ENCODE peak calls at places on chromosomes 1 and 21, in nine cellular contexts. H, O, C, N, L, Q, R, X and V are unnamed samples.

GRCh38 chr21:41778974-41779600 is 12.2 kb upstream of the RIPK4 start:
- DNase-seq in N (no peak), R (no peak), L (no peak), H (no peak), C (no peak), O (no peak), Q (no peak), X (no peak), V (no peak)

GRCh38 chr1:233586301-233586700 is 27.6 kb upstream of the KCNK1 start:
- DNase-seq in O (no peak), N (no peak), C (no peak), R (no peak), X (no peak), L (no peak), Q (no peak), H (no peak), V (peak)

GRCh38 chr1:198829948-198830347 is 191.1 kb downstream of the PTPRC start:
- DNase-seq in N (no peak), C (no peak), R (no peak), Q (peak), H (no peak), X (no peak), L (no peak), O (no peak), V (no peak)

GRCh38 chr1:12477301-12477700 is 140.7 kb downstream of the DHRS3 start:
- DNase-seq in N (no peak), H (no peak), L (no peak), Q (no peak), X (no peak), R (no peak), O (no peak), C (no peak), V (no peak)

GRCh38 chr1:157154291-157154690 is 16.1 kb upstream of the ETV3 start:
- DNase-seq in Q (no peak), R (no peak), C (no peak), H (no peak), N (no peak), L (no peak), X (no peak), O (no peak), V (no peak)

GRCh38 chr21:14602418-14602987 is 56.4 kb upstream of the SAMSN1 start:
- DNase-seq in H (no peak), X (no peak), C (no peak), Q (no peak), R (no peak), L (peak), O (no peak), N (no peak), V (no peak)

GRCh38 chr21:37460196-37460595 is 93.6 kb downstream of the DYRK1A start:
- DNase-seq in C (no peak), H (no peak), X (no peak), Q (no peak), O (no peak), N (no peak), L (no peak), R (peak), V (no peak)

GRCh38 chr1:223106856-223107255 is 36.2 kb downstream of the TLR5 start:
- DNase-seq in H (no peak), X (no peak), L (no peak), Q (no peak), C (no peak), N (no peak), R (no peak), O (no peak), V (no peak)

GRCh38 chr1:162003061-162003824 is 20.4 kb downstream of the OLFML2B start:
- DNase-seq in H (no peak), X (no peak), O (no peak), L (no peak), R (no peak), Q (peak), N (no peak), C (no peak), V (no peak)

GRCh38 chr1:119323216-119323982 is 45.2 kb upstream of the HAO2 start:
- DNase-seq in X (no peak), O (no peak), N (no peak), H (no peak), C (no peak), Q (no peak), L (peak), R (no peak), V (no peak)

GRCh38 chr1:43238104-43238503 is 31.7 kb upstream of the TMEM125 start:
- DNase-seq in X (peak), N (peak), L (peak), H (peak), R (peak), C (peak), Q (peak), O (no peak), V (peak)

GRCh38 chr1:61049850-61050540 is 32.4 kb upstream of the NFIA start:
- DNase-seq in N (peak), R (peak), Q (peak), O (peak), X (peak), C (peak), L (peak), H (peak), V (peak)

GRCh38 chr1:31327381-31327780 is 30.5 kb downstream of the ZCCHC17 start:
- DNase-seq in Q (no peak), N (no peak), C (no peak), X (no peak), L (no peak), H (no peak), R (no peak), O (no peak), V (no peak)

GRCh38 chr1:109275706-109276345 is 7.1 kb downstream of the PSRC1 start:
- DNase-seq in H (no peak), O (no peak), R (no peak), C (no peak), X (no peak), Q (no peak), N (no peak), L (no peak), V (no peak)

GRCh38 chr21:43354666-43355065 is 72.3 kb downstream of the SIK1 start:
- DNase-seq in N (no peak), H (no peak), X (no peak), Q (no peak), C (no peak), O (no peak), L (no peak), R (no peak), V (no peak)

GRCh38 chr1:58426918-58427317 is 119.6 kb downstream of the OMA1 start:
- DNase-seq in N (no peak), H (no peak), L (no peak), R (no peak), C (no peak), X (no peak), Q (no peak), O (no peak), V (no peak)

GRCh38 chr1:43232071-43232470 is 37.7 kb upstream of the TMEM125 start:
- DNase-seq in Q (peak), X (peak), C (no peak), N (no peak), O (no peak), L (no peak), H (no peak), R (no peak), V (no peak)

GRCh38 chr1:205434738-205435137 is 12.9 kb upstream of the LEMD1 start:
- DNase-seq in O (no peak), R (no peak), X (no peak), N (no peak), L (no peak), H (no peak), Q (no peak), C (no peak), V (no peak)

GRCh38 chr1:41883507-41883906 is 35.2 kb downstream of the HIVEP3 start:
- DNase-seq in H (no peak), X (no peak), L (no peak), N (no peak), O (no peak), R (no peak), Q (no peak), C (no peak), V (no peak)

GRCh38 chr21:45073301-45074047 is 906 bp upstream of the ADARB1 start:
- DNase-seq in Q (no peak), O (no peak), H (no peak), R (no peak), L (peak), X (no peak), C (peak), N (no peak), V (no peak)

GRCh38 chr1:204398197-204399125 is 13.2 kb downstream of the PPP1R15B start:
- DNase-seq in Q (peak), H (peak), O (peak), C (peak), L (peak), N (peak), X (no peak), R (peak), V (peak)

GRCh38 chr1:50308883-50309282 is 114.4 kb downstream of the DMRTA2 start:
- DNase-seq in O (peak), L (peak), C (peak), X (no peak), Q (peak), N (no peak), R (peak), H (peak), V (no peak)

GRCh38 chr1:63868220-63868897 is 94.5 kb downstream of the ROR1 start:
- DNase-seq in L (no peak), C (no peak), N (no peak), X (no peak), Q (no peak), O (no peak), H (no peak), R (no peak), V (no peak)

GRCh38 chr1:79815115-79815514 is 808.6 kb upstream of the ADGRL4 start:
- DNase-seq in N (no peak), X (no peak), Q (no peak), L (no peak), O (no peak), R (no peak), H (no peak), C (no peak), V (no peak)

GRCh38 chr1:244254467-244254866 is 197.2 kb downstream of the ADSS2 start:
- DNase-seq in C (no peak), X (peak), L (no peak), N (no peak), R (no peak), H (no peak), Q (no peak), O (no peak), V (no peak)

GRCh38 chr21:33850401-33850800 is 65.2 kb downstream of the ATP5PO start:
- DNase-seq in N (no peak), X (no peak), C (no peak), R (no peak), Q (no peak), O (no peak), L (no peak), H (no peak), V (no peak)

GRCh38 chr21:37257526-37257966 is 9.6 kb downstream of the VPS26C start:
- DNase-seq in C (no peak), R (no peak), O (no peak), N (no peak), X (no peak), Q (peak), H (peak), L (no peak), V (peak)

GRCh38 chr1:229251185-229251584 is 19.7 kb upstream of the RAB4A start:
- DNase-seq in N (no peak), X (no peak), L (no peak), C (no peak), R (no peak), H (no peak), O (no peak), Q (no peak), V (no peak)